ENCODE peak calls at places on chromosomes 5 and 9, in five cellular contexts. O is fibroblast of lung, C is fibroblast of the aortic adventitia, J is cardiac fibroblast, Y is PC-3. W is an unnamed sample.

GRCh38 chr9:16312116-16312515 is 558.4 kb downstream of the BNC2 start:
- DNase-seq in O (no peak), C (peak), J (no peak), Y (no peak), W (peak)

GRCh38 chr9:97386733-97387503 is 25.0 kb upstream of the TDRD7 start:
- DNase-seq in O (peak), C (peak), J (peak), Y (peak), W (peak)

GRCh38 chr9:131771646-131772045 is 31.8 kb upstream of the RAPGEF1 start:
- DNase-seq in O (no peak), C (no peak), J (no peak), Y (no peak), W (no peak)

GRCh38 chr5:130923543-130924159 is 241.4 kb downstream of the HINT1 start:
- DNase-seq in O (peak), C (no peak), J (no peak), Y (no peak), W (peak)

GRCh38 chr5:139696894-139697658 is 48.9 kb downstream of the CXXC5 start:
- DNase-seq in O (peak), C (peak), J (peak), Y (peak), W (peak)

GRCh38 chr5:43190755-43191603 is 1.0 kb upstream of the NIM1K start:
- DNase-seq in O (peak), C (peak), J (peak), Y (peak), W (peak)

GRCh38 chr5:112366987-112367386 is 52.1 kb downstream of the EPB41L4A start:
- DNase-seq in O (no peak), C (no peak), J (peak), Y (peak), W (no peak)

GRCh38 chr9:14530301-14530700 is 162.9 kb downstream of the ZDHHC21 start:
- DNase-seq in O (no peak), C (no peak), J (no peak), Y (no peak), W (no peak)

GRCh38 chr5:1037671-1038416 is 29.2 kb downstream of the NKD2 start:
- DNase-seq in O (no peak), C (no peak), J (no peak), Y (no peak), W (no peak)

GRCh38 chr5:83507431-83507830 is 35.9 kb downstream of the VCAN start:
- DNase-seq in O (no peak), C (peak), J (no peak), Y (no peak), W (no peak)

GRCh38 chr5:5609935-5610334 is 187.5 kb downstream of the ICE1 start:
- DNase-seq in O (no peak), C (no peak), J (no peak), Y (no peak), W (no peak)

GRCh38 chr9:16526380-16526779 is 344.1 kb downstream of the BNC2 start:
- DNase-seq in O (peak), C (peak), J (peak), Y (peak), W (peak)

GRCh38 chr9:35258665-35259474 is 97.1 kb downstream of the UNC13B start:
- DNase-seq in O (peak), C (peak), J (peak), Y (peak), W (peak)

GRCh38 chr9:4887556-4887955 is 94.8 kb downstream of the RCL1 start:
- DNase-seq in O (peak), C (peak), J (no peak), Y (no peak), W (peak)

GRCh38 chr9:118963674-118964073 is 405.6 kb downstream of the BRINP1 start:
- DNase-seq in O (no peak), C (no peak), J (no peak), Y (no peak), W (no peak)

GRCh38 chr5:109328626-109329025 is 81.1 kb downstream of the PJA2 start:
- DNase-seq in O (peak), C (peak), J (peak), Y (peak), W (peak)

GRCh38 chr5:54460181-54460919 is 4.9 kb downstream of the HSPB3 start:
- DNase-seq in O (peak), C (peak), J (peak), Y (peak), W (peak)

GRCh38 chr5:147216552-147217154 is 18.2 kb upstream of the STK32A start:
- DNase-seq in O (peak), C (no peak), J (no peak), Y (peak), W (peak)

DNA sequence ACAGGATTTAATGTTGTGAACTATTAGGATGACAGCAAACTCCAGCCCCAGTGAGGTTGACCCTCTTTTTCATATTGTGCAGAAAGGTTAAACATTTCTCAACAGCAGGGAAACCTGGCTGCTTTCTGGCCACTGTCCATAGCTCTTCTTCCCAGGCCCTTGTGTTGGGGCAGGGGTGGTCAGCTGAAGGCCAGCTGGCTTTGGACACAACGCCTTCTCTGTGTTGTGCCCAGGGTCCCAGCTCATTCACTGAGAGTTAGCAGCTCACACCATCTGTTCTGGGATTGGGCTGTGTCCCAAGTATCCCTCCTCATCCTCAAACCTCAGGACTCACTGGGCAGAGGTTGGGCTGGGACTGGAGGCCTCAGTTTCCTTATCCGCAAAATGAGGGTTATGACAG is 1.3 kb downstream of the FGD3 start:
- DNase-seq in O (no peak), C (no peak), J (no peak), Y (no peak), W (no peak)
- H3K4me3 ChIP-seq in O (no peak), C (no peak), J (no peak), Y (no peak), W (no peak)

DNA sequence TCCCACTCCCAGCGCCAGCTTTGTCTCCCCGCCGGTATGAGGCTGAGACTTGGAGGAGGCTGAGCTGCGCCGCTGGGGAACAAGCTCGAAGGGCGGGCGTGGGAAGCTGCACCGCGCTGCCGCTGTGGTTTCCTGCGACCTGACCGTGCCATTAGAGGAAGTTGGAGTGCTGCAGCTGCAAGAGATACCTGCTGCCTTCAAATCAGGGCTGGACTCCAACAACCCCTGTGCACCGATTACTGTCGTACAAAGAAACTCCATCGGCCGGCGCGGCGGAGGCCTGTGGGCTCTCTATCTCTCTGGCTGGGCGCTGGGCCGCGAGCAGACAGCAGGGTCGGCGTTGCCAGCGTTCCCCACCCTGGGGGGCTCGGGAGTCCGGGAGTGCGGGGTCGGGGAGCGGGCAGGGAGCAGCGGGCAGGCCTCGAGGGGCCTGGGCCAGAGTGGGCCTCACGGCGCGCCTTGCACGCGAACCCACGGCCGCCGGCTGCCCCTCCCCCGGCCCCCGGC is 1.2 kb upstream of the ERBIN start:
- DNase-seq in O (peak), C (peak), J (peak), Y (peak), W (peak)
- TF ChIP-seq CTCF in O (no peak), C (no peak), J (no peak), Y (no peak), W (no peak)

DNA sequence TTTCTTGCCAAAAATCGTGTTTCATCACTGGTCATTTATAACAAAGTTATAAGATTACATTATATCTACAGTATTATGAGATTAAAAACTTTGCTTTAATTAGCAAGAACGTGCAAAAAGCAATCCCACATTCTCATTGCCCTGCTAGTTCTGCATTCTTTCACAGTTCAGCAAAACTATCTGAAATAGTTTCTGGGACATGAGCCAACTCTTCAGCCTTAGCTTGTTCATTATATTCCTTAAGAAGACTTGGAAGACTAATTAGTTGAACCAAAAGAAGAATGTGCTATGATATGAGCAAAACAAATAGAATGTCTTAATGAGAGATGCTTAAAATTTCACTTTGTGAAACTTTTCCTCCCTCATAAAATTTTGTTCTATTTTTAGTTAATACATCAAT is 76.7 kb downstream of the ITGA1 start:
- DNase-seq in O (peak), C (peak), J (peak), Y (no peak), W (peak)
- H3K4me3 ChIP-seq in O (no peak), C (no peak), J (no peak), Y (no peak), W (no peak)

DNA sequence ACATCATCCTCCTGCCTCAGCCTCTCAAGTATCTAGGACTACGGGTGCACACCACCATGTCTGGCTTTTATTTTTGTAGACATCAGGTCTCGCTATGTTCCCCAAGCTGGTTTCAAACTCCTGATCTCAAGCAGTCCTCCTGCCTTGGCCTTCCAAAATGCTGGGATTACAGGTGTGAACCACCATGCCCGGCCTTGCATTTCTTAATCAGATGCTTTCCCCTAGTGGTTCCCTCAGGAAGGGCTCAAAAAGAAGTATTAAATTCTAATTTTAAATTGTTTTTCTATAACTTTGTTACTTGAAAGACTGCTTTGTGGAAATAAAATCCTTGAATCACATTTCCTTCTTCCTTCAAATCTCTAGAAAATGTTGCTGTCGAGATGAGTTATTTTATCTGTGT is 79.5 kb upstream of the ROR2 start:
- DNase-seq in O (no peak), C (no peak), J (no peak), Y (no peak), W (peak)
- TF ChIP-seq CTCF in O (peak), C (peak), J (no peak), Y (peak), W (peak)